ENCODE peak calls at places on chromosomes 7 and 10, in six cellular contexts. F is pancreas, N is gastrocnemius medialis, G is A549, S is neuronal stem cell, L is MM.1S. O is an unnamed sample.

GRCh38 chr10:89601728-89602361 is 43.2 kb downstream of the PANK1 start:
- DNase-seq in F (no peak), N (no peak), G (no peak), S (no peak), L (no peak), O (no peak)

GRCh38 chr7:36984710-36985308 is 260.5 kb upstream of the AOAH start:
- DNase-seq in F (no peak), N (no peak), G (no peak), S (no peak), L (no peak), O (no peak)

GRCh38 chr10:58023341-58024073 is 244.2 kb downstream of the IPMK start:
- DNase-seq in F (no peak), N (no peak), G (peak; percentile 57), S (no peak), L (no peak), O (no peak)

GRCh38 chr7:129610709-129611245 is 743 bp upstream of the NRF1 start:
- DNase-seq in F (peak; percentile 4), N (no peak), G (no peak), S (peak; percentile 11), L (peak; percentile 37), O (no peak)

GRCh38 chr10:22605168-22605567 is 109.2 kb downstream of the PIP4K2A start:
- DNase-seq in F (no peak), N (no peak), G (no peak), S (no peak), L (no peak), O (no peak)

GRCh38 chr10:66931340-66931948 is 5.6 kb downstream of the LRRTM3 start:
- DNase-seq in F (no peak), N (no peak), G (peak; percentile 8), S (peak; percentile 61), L (peak; percentile 57), O (no peak)

GRCh38 chr10:62386401-62387320 is 12.5 kb downstream of the ZNF365 start:
- DNase-seq in F (no peak), N (no peak), G (no peak), S (no peak), L (no peak), O (no peak)

GRCh38 chr10:31771345-31771831 is 157.2 kb downstream of the ARHGAP12 start:
- DNase-seq in F (peak; percentile 91), N (peak; percentile 54), G (no peak), S (no peak), L (no peak), O (no peak)

GRCh38 chr10:117736655-117737054 is 194.1 kb downstream of the EMX2 start:
- DNase-seq in F (no peak), N (no peak), G (peak; percentile 22), S (no peak), L (no peak), O (no peak)

GRCh38 chr7:91915401-91916067 is 25.1 kb upstream of the AKAP9 start:
- DNase-seq in F (no peak), N (no peak), G (no peak), S (no peak), L (no peak), O (no peak)

GRCh38 chr10:47421057-47421952 is 37.2 kb upstream of the ZNF488 start:
- DNase-seq in F (no peak), N (no peak), G (no peak), S (no peak), L (no peak), O (no peak)

GRCh38 chr7:87029078-87029477 is 30.4 kb downstream of the ELAPOR2 start:
- DNase-seq in F (no peak), N (no peak), G (no peak), S (no peak), L (no peak), O (no peak)

GRCh38 chr10:43227911-43228782 is 38.7 kb downstream of the RASGEF1A start:
- DNase-seq in F (no peak), N (no peak), G (no peak), S (no peak), L (no peak), O (peak; percentile 0)

GRCh38 chr7:20438665-20439376 is 108.1 kb downstream of the ITGB8 start:
- DNase-seq in F (no peak), N (no peak), G (no peak), S (no peak), L (peak; percentile 49), O (no peak)

GRCh38 chr10:63492788-63493403 is 27.1 kb upstream of the JMJD1C start:
- DNase-seq in F (no peak), N (no peak), G (no peak), S (no peak), L (no peak), O (no peak)

GRCh38 chr7:44147026-44147881 is 6.1 kb upstream of the MYL7 start:
- DNase-seq in F (peak; percentile 32), N (no peak), G (no peak), S (no peak), L (no peak), O (no peak)

GRCh38 chr10:43953672-43954071 is 305.0 kb upstream of the ZNF32 start:
- DNase-seq in F (no peak), N (no peak), G (no peak), S (no peak), L (no peak), O (no peak)

GRCh38 chr7:99837649-99838361 is 10.0 kb downstream of the CYP3A43 start:
- DNase-seq in F (no peak), N (no peak), G (no peak), S (no peak), L (peak; percentile 68), O (no peak)

GRCh38 chr7:73718438-73718881 is 1.0 kb downstream of the STX1A start:
- DNase-seq in F (no peak), N (no peak), G (no peak), S (no peak), L (no peak), O (no peak)

GRCh38 chr10:93515963-93516450 is 19.6 kb downstream of the CEP55 start:
- DNase-seq in F (no peak), N (no peak), G (no peak), S (no peak), L (no peak), O (no peak)

GRCh38 chr10:78066728-78067430 is 33.2 kb downstream of the RPS24 start:
- DNase-seq in F (no peak), N (no peak), G (no peak), S (no peak), L (no peak), O (no peak)

GRCh38 chr7:142854505-142855400 is at the start of gene EPHB6:
- DNase-seq in F (peak; percentile 85), N (peak; percentile 48), G (peak; percentile 33), S (peak; percentile 67), L (peak; percentile 53), O (no peak)

GRCh38 chr7:124989911-124990310 is 60.3 kb upstream of the POT1 start:
- DNase-seq in F (no peak), N (no peak), G (no peak), S (no peak), L (no peak), O (no peak)

GRCh38 chr7:43692582-43693373 is 36.5 kb downstream of the COA1 start:
- DNase-seq in F (no peak), N (no peak), G (peak; percentile 24), S (no peak), L (no peak), O (no peak)

GRCh38 chr10:48941427-48942075 is 1.9 kb upstream of the LRRC18 start:
- DNase-seq in F (no peak), N (no peak), G (no peak), S (no peak), L (no peak), O (no peak)

GRCh38 chr10:77036993-77037734 is 600.4 kb downstream of the KCNMA1 start:
- DNase-seq in F (no peak), N (no peak), G (no peak), S (peak; percentile 56), L (peak; percentile 7), O (no peak)

GRCh38 chr7:128003179-128003578 is 28.1 kb downstream of the LRRC4 start:
- DNase-seq in F (no peak), N (no peak), G (no peak), S (no peak), L (peak; percentile 53), O (no peak)
- H3K4me1 ChIP-seq in F (peaks cover 8% of the 10 kb centered on the region), N (no peaks in the 10 kb centered on the region), G (no peaks in the 10 kb centered on the region), S (peaks cover 12% of the 10 kb centered on the region), L (peaks cover 39% of the 10 kb centered on the region), O (peaks cover 3% of the 10 kb centered on the region)

GRCh38 chr10:125002423-125003145 is 60.7 kb downstream of the ZRANB1 start:
- DNase-seq in F (no peak), N (no peak), G (no peak), S (no peak), L (no peak), O (no peak)
- H3K4me1 ChIP-seq in F (peaks cover 11% of the 10 kb centered on the region), N (peaks cover 63% of the 10 kb centered on the region), G (no peaks in the 10 kb centered on the region), S (peaks cover 15% of the 10 kb centered on the region), L (no peaks in the 10 kb centered on the region), O (peaks cover 70% of the 10 kb centered on the region)

GRCh38 chr7:18352339-18353255 is 143.0 kb upstream of the HDAC9 start:
- DNase-seq in F (peak; percentile 6), N (no peak), G (peak; percentile 18), S (peak; percentile 24), L (peak; percentile 65), O (no peak)
- H3K4me1 ChIP-seq in F (no peaks in the 10 kb centered on the region), N (no peaks in the 10 kb centered on the region), G (no peaks in the 10 kb centered on the region), S (no peaks in the 10 kb centered on the region), L (peaks cover 10% of the 10 kb centered on the region), O (peaks cover 16% of the 10 kb centered on the region)

GRCh38 chr7:326273-326672 is 36.3 kb downstream of the FOXL3 start:
- DNase-seq in F (no peak), N (no peak), G (no peak), S (no peak), L (no peak), O (no peak)
- H3K4me1 ChIP-seq in F (peaks cover 28% of the 10 kb centered on the region), N (no peaks in the 10 kb centered on the region), G (peaks cover 4% of the 10 kb centered on the region), S (no peaks in the 10 kb centered on the region), L (no peaks in the 10 kb centered on the region), O (no peaks in the 10 kb centered on the region)

O was measured in thoracic aorta.